ENCODE peak calls at places on chromosomes 11 and 22, in six cellular contexts. T, F, X, V, Z and L are unnamed samples. For H3K36me3, the result is how much of the 10 kb centered on the place peaks cover.

GRCh38 chr11:79610139-79610538 is 169.3 kb upstream of the TENM4 start:
- DNase-seq in F (no peak), X (no peak), T (no peak), V (no peak), Z (no peak), L (no peak)

GRCh38 chr22:24148586-24148985 is 32.7 kb upstream of the SUSD2 start:
- DNase-seq in F (no peak), Z (no peak), V (no peak), X (no peak), T (no peak), L (no peak)

GRCh38 chr11:85725510-85726258 is 39.7 kb upstream of the CCDC89 start:
- DNase-seq in V (no peak), X (no peak), T (no peak), F (no peak), Z (peak), L (no peak)

GRCh38 chr11:115408036-115408911 is 95.9 kb downstream of the CADM1 start:
- DNase-seq in Z (no peak), V (no peak), F (no peak), X (no peak), T (no peak), L (no peak)

GRCh38 chr11:91795139-91795887 is 429.3 kb upstream of the FAT3 start:
- DNase-seq in F (no peak), T (no peak), V (no peak), Z (peak), X (no peak), L (no peak)

GRCh38 chr22:21025763-21026755 is 6.3 kb downstream of the SLC7A4 start:
- DNase-seq in Z (no peak), F (no peak), V (no peak), X (no peak), T (no peak), L (no peak)

GRCh38 chr11:73787643-73788537 is at the start of gene MRPL48:
- DNase-seq in X (peak), V (peak), F (peak), Z (peak), T (peak), L (peak)

GRCh38 chr22:50733521-50734342 is 4.3 kb upstream of the ACR start:
- DNase-seq in V (peak), Z (no peak), F (peak), T (peak), X (no peak), L (peak)

GRCh38 chr11:84889556-84889955 is 737.6 kb downstream of the DLG2 start:
- DNase-seq in Z (no peak), T (no peak), V (no peak), X (no peak), F (no peak), L (no peak)

GRCh38 chr11:121626507-121626875 is 173.7 kb upstream of the SORL1-AS1 start:
- DNase-seq in Z (no peak), X (no peak), F (no peak), T (no peak), V (no peak), L (no peak)

GRCh38 chr11:11171285-11171684 is 181.8 kb downstream of the CSNK2A3 start:
- DNase-seq in T (no peak), Z (no peak), V (no peak), X (peak), F (no peak), L (no peak)

GRCh38 chr22:23152238-23153114 is 7.2 kb downstream of the RAB36 start:
- DNase-seq in F (no peak), X (no peak), T (peak), V (no peak), Z (no peak), L (no peak)

GRCh38 chr11:132909016-132909606 is 623.2 kb downstream of the OPCML start:
- DNase-seq in V (no peak), F (no peak), X (no peak), T (no peak), Z (no peak), L (no peak)

GRCh38 chr11:44652901-44653644 is 73.7 kb upstream of the TSPAN18 start:
- DNase-seq in V (no peak), X (no peak), T (no peak), Z (no peak), F (no peak), L (no peak)

GRCh38 chr11:133661867-133662266 is 129.6 kb upstream of the OPCML start:
- DNase-seq in X (no peak), Z (no peak), V (no peak), T (no peak), F (no peak), L (no peak)

GRCh38 chr11:1230121-1230455 is 7.2 kb downstream of the MUC5B start:
- DNase-seq in T (peak), F (no peak), V (no peak), X (no peak), Z (no peak), L (no peak)

GRCh38 chr22:23293720-23294119 is 113.4 kb downstream of the BCR start:
- DNase-seq in T (peak), V (no peak), Z (no peak), X (no peak), F (no peak), L (no peak)

GRCh38 chr11:31443802-31444201 is 65.6 kb downstream of the IMMP1L start:
- DNase-seq in Z (no peak), F (no peak), V (no peak), X (no peak), T (no peak), L (no peak)

GRCh38 chr11:100592619-100593309 is 94.3 kb upstream of the ARHGAP42 start:
- DNase-seq in T (no peak), X (no peak), V (no peak), F (no peak), Z (no peak), L (no peak)

GRCh38 chr11:83836883-83837654 is 550.9 kb upstream of the CCDC90B start:
- DNase-seq in V (peak), X (peak), Z (peak), T (no peak), F (peak), L (peak)

GRCh38 chr22:18000441-18001039 is 23.8 kb downstream of the MICAL3 start:
- DNase-seq in F (peak), T (peak), Z (peak), V (peak), X (peak), L (peak)

GRCh38 chr22:36405221-36405631 is 17.5 kb upstream of the MYH9 start:
- DNase-seq in T (no peak), F (no peak), Z (no peak), X (no peak), V (no peak), L (no peak)

GRCh38 chr11:44416776-44417175 is 106.8 kb upstream of the ALX4 start:
- DNase-seq in Z (peak), X (no peak), V (no peak), T (no peak), F (no peak), L (no peak)

GRCh38 chr22:37079668-37080171 is 28.2 kb downstream of the KCTD17 start:
- DNase-seq in X (no peak), V (no peak), T (no peak), F (no peak), Z (no peak), L (no peak)

GRCh38 chr22:43854786-43855271 is 7.5 kb downstream of the SULT4A1 start:
- DNase-seq in V (no peak), Z (no peak), T (peak), F (no peak), X (no peak), L (no peak)

GRCh38 chr11:126891556-126892217 is 108.9 kb downstream of the KIRREL3 start:
- DNase-seq in X (no peak), F (no peak), T (no peak), Z (no peak), V (no peak), L (no peak)

GRCh38 chr11:32833921-32834320 is 4.2 kb downstream of the PRRG4 start:
- DNase-seq in X (no peak), V (no peak), Z (no peak), F (no peak), T (no peak), L (no peak)
- H3K36me3 ChIP-seq in X (under half), V (under half), Z (under half), F (under half), T (under half), L (under half)

DNA sequence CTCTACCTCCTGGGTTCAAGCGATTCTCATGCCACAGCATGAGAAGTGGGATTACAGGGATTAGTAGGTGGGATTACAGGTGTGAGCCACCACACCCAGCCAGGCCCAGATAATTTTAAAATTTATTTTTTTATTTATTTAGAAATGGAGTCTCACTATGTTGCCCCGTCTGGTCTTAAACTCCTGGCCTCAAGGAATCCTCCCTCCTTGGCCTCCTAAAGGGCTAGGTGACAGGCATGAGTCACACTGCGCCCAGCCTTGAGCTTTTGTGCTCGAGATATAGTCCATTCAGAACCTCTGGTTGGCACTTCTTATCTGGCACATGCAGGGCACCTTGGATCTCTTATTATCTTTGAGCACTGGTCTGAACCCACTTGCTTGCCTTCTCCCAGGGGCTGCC is 1.5 kb upstream of the SLC3A2 start:
- DNase-seq in T (no peak), Z (no peak), V (peak), X (no peak), F (no peak), L (no peak)
- H3K36me3 ChIP-seq in T (under half), Z (under half), V (under half), X (under half), F (under half), L (under half)

DNA sequence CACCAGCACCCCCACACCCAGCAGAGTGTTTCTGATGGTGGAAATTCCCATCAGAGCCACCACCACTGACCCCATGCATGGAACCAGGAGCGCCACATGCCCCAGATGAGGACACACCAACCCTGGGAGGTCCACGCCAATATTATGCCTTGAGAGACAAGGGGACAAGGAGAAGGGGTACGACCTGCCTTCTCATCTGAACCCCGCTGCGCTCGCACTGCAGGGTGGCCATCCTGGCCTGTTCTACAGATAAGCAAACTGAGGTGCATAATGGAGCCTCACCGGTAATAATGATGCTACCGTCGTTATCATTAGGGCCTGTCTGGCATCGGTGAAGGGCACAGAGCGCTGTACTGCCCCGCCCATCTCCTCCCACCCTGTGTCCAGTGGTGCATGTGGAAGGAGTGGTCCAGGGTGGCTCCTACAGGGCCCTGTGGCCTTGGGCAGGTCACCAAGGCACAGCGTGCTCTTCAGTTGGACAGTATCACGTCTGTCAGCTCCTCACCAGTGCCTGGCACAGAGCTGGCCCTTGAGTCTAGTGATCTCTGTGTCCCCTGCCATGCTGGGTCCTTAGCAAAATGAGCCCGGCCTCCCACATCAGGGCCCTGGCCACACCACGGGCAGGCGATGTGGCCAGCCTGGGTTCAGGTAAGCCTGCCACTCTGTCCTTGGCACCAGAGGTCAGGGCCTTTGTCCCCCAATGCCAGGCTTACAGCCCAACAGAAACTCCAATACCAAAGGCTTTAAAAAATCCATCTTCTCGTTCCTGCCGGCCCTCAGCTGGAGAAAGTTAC is 92.2 kb downstream of the PHF21B start:
- DNase-seq in F (no peak), V (no peak), Z (no peak), X (no peak), T (peak), L (no peak)
- H3K36me3 ChIP-seq in F (under half), V (under half), Z (under half), X (under half), T (under half), L (under half)

DNA sequence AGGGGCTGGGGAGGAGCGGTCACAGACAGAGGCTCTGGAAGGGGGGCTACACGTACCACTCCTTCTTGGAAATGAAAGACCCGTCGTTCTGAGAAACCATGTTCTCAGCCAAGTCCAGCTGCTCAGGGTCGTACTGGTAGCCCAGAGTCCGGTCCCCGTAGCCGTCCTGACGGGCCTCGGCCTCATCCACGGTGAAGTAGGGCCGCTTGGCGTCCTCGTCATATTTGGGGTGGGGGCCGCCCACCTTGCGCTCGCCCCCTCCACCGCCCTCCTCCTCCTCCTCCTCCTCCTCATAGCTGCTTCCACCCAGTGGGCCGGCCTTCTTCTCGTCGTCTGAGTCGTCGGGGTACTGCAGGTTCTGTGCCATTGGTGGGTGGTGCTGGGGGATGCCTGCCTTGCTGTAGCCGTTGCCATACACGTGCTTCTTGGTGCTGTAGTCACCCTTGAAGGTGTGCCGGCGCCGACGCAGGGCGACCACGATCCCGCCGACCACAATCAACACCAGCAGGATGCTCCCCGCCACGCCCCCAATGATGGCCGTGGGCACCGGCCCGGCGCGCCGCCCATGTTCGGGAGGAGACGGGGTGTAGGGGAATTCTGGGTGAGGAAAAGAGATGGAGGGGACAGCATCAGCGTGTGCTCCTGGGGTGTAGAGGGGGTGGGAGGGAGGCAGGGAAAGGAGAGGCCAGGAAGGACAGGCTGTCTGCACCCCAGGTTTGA is 64.1 kb downstream of the NECTIN1 start:
- DNase-seq in T (no peak), F (no peak), V (no peak), Z (no peak), X (no peak), L (no peak)
- H3K36me3 ChIP-seq in T (under half), F (under half), V (under half), Z (under half), X (under half), L (under half)

GRCh38 chr11:59644528-59644927 is 24.3 kb downstream of the PATL1 start:
- DNase-seq in X (no peak), T (no peak), F (no peak), Z (no peak), V (no peak), L (no peak)

GRCh38 chr11:59643390-59643789 is 25.4 kb downstream of the PATL1 start:
- DNase-seq in F (no peak), Z (no peak), X (no peak), V (no peak), T (no peak), L (no peak)

GRCh38 chr11:59641156-59641555 is 25.6 kb upstream of the OSBP start:
- DNase-seq in Z (peak), V (no peak), T (no peak), F (no peak), X (no peak), L (no peak)
- H3K36me3 ChIP-seq in Z (half or more), V (under half), T (half or more), F (half or more), X (half or more), L (under half)

GRCh38 chr22:41408665-41409064 is 26.9 kb downstream of the TEF start:
- DNase-seq in F (no peak), Z (no peak), T (no peak), X (no peak), V (no peak), L (no peak)

GRCh38 chr22:41407433-41407832 is 25.7 kb downstream of the TEF start:
- DNase-seq in X (no peak), F (no peak), T (no peak), V (no peak), Z (no peak), L (no peak)

GRCh38 chr22:41415554-41415953 is 31.0 kb downstream of the TOB2 start:
- DNase-seq in Z (no peak), T (no peak), F (no peak), X (no peak), V (no peak), L (no peak)

GRCh38 chr22:41410311-41410751 is 28.6 kb downstream of the TEF start:
- DNase-seq in T (no peak), V (peak), X (no peak), F (no peak), Z (no peak), L (no peak)

DNA sequence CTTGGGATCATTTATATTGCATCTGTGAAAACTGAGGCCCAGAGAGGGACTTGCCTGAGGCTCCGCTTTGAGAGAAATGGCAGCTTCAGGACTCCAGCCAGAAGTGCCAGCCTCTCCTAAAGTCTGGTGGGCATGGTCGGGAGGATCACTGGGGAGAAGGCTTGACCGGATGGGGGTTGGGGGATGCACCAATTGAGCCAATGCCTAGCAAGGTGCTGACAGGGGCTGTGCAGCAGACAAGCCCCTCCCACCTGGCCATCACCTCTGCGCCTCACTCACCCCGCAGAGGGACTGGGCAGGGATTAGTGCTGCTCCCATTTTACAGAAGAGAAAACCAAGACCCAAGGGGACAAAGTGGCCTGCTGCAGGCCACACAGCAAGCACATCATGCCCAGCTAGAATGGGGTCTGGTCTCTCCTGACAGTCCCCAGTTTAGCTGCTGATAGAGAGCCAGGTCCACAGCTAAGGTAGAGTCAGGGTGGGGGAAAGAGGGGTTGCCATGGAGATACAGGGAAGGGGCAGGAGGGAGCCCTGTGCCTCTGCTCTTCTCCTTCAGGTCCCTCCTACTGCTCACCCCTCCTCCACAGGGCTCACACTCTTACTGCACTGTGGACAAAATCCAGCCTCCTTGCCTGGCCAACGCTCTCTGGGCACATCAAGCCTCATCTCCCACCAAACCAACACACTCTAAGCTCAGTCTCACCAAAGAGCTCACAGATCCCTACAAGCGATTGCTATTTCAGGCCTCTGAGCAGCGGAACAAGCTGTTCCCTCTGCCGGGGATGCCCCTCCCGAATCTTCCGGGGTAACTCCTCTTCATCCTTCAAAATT is 29.5 kb downstream of the TEF start:
- DNase-seq in X (peak), T (no peak), F (no peak), Z (no peak), V (peak), L (no peak)
- H3K36me3 ChIP-seq in X (under half), T (under half), F (under half), Z (under half), V (under half), L (under half)

DNA sequence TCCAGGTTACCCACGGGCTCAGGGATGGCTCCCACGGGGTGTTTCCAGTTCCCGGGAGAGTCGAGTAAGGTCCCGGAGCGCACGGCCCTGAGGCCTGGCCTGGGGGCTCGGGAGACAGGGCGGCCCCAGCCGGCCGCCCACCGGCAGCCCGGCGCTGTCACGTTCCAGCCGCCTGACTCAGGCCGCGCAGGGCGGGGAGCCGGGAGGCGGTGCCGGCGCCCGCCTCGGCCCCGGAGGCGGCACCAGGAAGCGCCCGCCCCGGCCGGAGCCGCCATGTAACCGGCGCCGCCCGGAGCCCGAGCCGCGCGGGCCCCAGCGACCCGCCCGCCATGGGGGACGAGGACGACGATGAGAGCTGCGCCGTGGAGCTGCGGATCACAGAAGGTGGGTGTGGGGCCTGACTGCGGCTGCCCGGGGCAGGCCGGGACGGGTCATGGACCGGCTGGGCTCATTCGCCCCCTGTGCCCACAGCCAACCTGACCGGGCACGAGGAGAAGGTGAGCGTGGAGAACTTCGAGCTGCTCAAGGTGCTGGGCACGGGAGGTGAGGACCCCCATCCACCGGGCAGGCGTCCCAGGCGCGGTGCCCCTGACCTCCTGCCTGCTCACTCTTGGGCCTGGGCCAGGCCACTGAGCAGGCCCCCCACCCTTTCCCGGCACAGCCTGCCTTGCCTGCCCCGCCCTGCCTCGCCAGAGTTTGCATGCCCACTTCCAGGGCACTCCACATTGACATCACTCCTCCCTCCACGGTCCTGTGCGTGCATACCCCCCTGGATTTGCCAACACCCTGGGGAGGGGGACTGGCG is at the start of gene RPS6KA4:
- DNase-seq in T (peak), X (peak), V (peak), F (peak), Z (peak), L (peak)
- H3K36me3 ChIP-seq in T (under half), X (under half), V (under half), F (under half), Z (under half), L (under half)

GRCh38 chr22:38710866-38711265 is 5.1 kb downstream of the GTPBP1 start:
- DNase-seq in F (no peak), X (no peak), V (no peak), Z (peak), T (no peak), L (no peak)
- H3K36me3 ChIP-seq in F (under half), X (under half), V (under half), Z (under half), T (under half), L (under half)